ENCODE peak calls at places on chromosomes 11 and 22, in five cellular contexts. V is SK-N-SH, B is GM12878, P is HepG2, Z is K562. K is an unnamed sample.

GRCh38 chr22:37496651-37497599 is 10.7 kb upstream of the MFNG start:
- DNase-seq in V (peak; percentile 50), B (no peak), P (no peak), Z (peak; percentile 35), K (no peak)

GRCh38 chr11:44673691-44674090 is 53.1 kb upstream of the TSPAN18 start:
- DNase-seq in V (no peak), B (no peak), P (no peak), Z (no peak), K (no peak)

GRCh38 chr11:62909107-62909894 is 11.9 kb downstream of the CHRM1 start:
- DNase-seq in V (peak; percentile 82), B (no peak), P (peak; percentile 70), Z (peak; percentile 71), K (peak; percentile 91)

GRCh38 chr11:100753562-100753961 is 66.5 kb downstream of the ARHGAP42 start:
- DNase-seq in V (no peak), B (no peak), P (no peak), Z (no peak), K (no peak)

GRCh38 chr11:1707751-1708150 is 10.8 kb downstream of the KRTAP5-6 start:
- DNase-seq in V (no peak), B (no peak), P (no peak), Z (no peak), K (no peak)

GRCh38 chr11:73972187-73972586 is 10.5 kb downstream of the UCP2 start:
- DNase-seq in V (no peak), B (no peak), P (no peak), Z (no peak), K (no peak)

GRCh38 chr11:116792869-116793475 is 1.3 kb upstream of the APOA5 start:
- DNase-seq in V (no peak), B (no peak), P (no peak), Z (no peak), K (no peak)

GRCh38 chr11:73662445-73663157 is 16.2 kb downstream of the PLEKHB1 start:
- DNase-seq in V (no peak), B (no peak), P (no peak), Z (no peak), K (no peak)

GRCh38 chr11:17838102-17838501 is 103.5 kb downstream of the KCNC1 start:
- DNase-seq in V (no peak), B (no peak), P (no peak), Z (no peak), K (no peak)

GRCh38 chr11:109267293-109268095 is 154.5 kb upstream of the C11orf87 start:
- DNase-seq in V (no peak), B (no peak), P (no peak), Z (no peak), K (no peak)

GRCh38 chr22:30871391-30872281 is 96.9 kb downstream of the MORC2 start:
- DNase-seq in V (peak; percentile 20), B (no peak), P (no peak), Z (no peak), K (no peak)

GRCh38 chr11:33970984-33971466 is 79.1 kb upstream of the LMO2 start:
- DNase-seq in V (peak; percentile 66), B (no peak), P (peak; percentile 46), Z (peak; percentile 72), K (peak; percentile 53)

GRCh38 chr22:19876941-19877625 is 22.4 kb upstream of the GNB1L start:
- DNase-seq in V (peak; percentile 39), B (no peak), P (no peak), Z (no peak), K (no peak)

GRCh38 chr11:19498986-19499669 is 213.5 kb upstream of the NAV2 start:
- DNase-seq in V (no peak), B (no peak), P (no peak), Z (no peak), K (no peak)

GRCh38 chr11:12963051-12963450 is 46.1 kb upstream of the RASSF10 start:
- DNase-seq in V (no peak), B (no peak), P (no peak), Z (no peak), K (no peak)

GRCh38 chr11:99419991-99420390 is 399.2 kb downstream of the CNTN5 start:
- DNase-seq in V (no peak), B (no peak), P (no peak), Z (no peak), K (no peak)

GRCh38 chr11:23569547-23569946 is 709.3 kb upstream of the CCDC179 start:
- DNase-seq in V (no peak), B (peak; percentile 33), P (no peak), Z (no peak), K (no peak)

GRCh38 chr22:37492428-37493344 is 6.5 kb upstream of the MFNG start:
- DNase-seq in V (peak; percentile 69), B (no peak), P (no peak), Z (peak; percentile 50), K (peak; percentile 46)

GRCh38 chr11:26326793-26327400 is 5.0 kb upstream of the ANO3 start:
- DNase-seq in V (no peak), B (no peak), P (no peak), Z (no peak), K (no peak)

GRCh38 chr11:57775474-57775873 is 13.9 kb downstream of the CTNND1 start:
- DNase-seq in V (no peak), B (no peak), P (no peak), Z (no peak), K (no peak)
- TF ChIP-seq GABPA in V (no peak), B (no peak), P (no peak), Z (peak; percentile 42), K (no peak)

GRCh38 chr11:77994434-77995362 is at the start of gene INTS4:
- DNase-seq in V (peak; percentile 88), B (peak; percentile 99), P (peak; percentile 99), Z (peak; percentile 96), K (peak; percentile 91)

GRCh38 chr11:78000193-78000592 is 5.7 kb upstream of the INTS4 start:
- DNase-seq in V (peak; percentile 67), B (no peak), P (peak; percentile 70), Z (peak; percentile 65), K (peak; percentile 56)

GRCh38 chr11:77993902-77994301 is 566 bp downstream of the INTS4 start:
- DNase-seq in V (no peak), B (no peak), P (no peak), Z (no peak), K (no peak)

DNA sequence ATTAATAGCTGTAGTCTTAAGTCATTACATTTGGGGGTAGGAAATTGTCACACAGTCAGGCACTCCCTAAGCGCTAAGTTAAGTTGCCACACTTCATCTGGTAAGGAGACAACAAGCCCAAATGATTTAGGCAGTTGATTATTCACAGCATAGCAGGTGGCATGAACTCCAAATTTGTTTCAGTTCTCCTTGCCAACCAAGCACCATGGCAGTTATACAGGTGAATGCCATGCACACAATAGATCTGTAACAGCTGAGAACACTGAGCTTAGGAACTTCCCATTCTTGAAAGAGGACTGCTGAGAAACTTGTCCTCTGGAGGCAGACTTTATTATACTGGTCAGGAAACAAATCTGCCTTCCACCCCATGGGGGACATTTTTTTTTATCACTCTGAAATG is 5.0 kb upstream of the INTS4 start:
- DNase-seq in V (no peak), B (no peak), P (no peak), Z (no peak), K (no peak)
- TF ChIP-seq CHD2 in V (no peak), B (no peak), P (no peak), Z (no peak), K (no peak)

GRCh38 chr11:69300124-69301032 is 6.4 kb downstream of the MYEOV start:
- DNase-seq in V (no peak), B (no peak), P (no peak), Z (no peak), K (no peak)

GRCh38 chr11:69303427-69303826 is 9.5 kb downstream of the MYEOV start:
- DNase-seq in V (no peak), B (no peak), P (no peak), Z (no peak), K (no peak)

GRCh38 chr11:69302447-69302846 is 8.5 kb downstream of the MYEOV start:
- DNase-seq in V (no peak), B (no peak), P (no peak), Z (no peak), K (no peak)

GRCh38 chr11:69301033-69301490 is 7.1 kb downstream of the MYEOV start:
- DNase-seq in V (no peak), B (no peak), P (no peak), Z (no peak), K (no peak)

GRCh38 chr11:69301491-69302401 is 7.8 kb downstream of the MYEOV start:
- DNase-seq in V (peak; percentile 63), B (no peak), P (peak; percentile 60), Z (peak; percentile 77), K (no peak)
- TF ChIP-seq GABPA in V (no peak), B (no peak), P (no peak), Z (no peak), K (no peak)

DNA sequence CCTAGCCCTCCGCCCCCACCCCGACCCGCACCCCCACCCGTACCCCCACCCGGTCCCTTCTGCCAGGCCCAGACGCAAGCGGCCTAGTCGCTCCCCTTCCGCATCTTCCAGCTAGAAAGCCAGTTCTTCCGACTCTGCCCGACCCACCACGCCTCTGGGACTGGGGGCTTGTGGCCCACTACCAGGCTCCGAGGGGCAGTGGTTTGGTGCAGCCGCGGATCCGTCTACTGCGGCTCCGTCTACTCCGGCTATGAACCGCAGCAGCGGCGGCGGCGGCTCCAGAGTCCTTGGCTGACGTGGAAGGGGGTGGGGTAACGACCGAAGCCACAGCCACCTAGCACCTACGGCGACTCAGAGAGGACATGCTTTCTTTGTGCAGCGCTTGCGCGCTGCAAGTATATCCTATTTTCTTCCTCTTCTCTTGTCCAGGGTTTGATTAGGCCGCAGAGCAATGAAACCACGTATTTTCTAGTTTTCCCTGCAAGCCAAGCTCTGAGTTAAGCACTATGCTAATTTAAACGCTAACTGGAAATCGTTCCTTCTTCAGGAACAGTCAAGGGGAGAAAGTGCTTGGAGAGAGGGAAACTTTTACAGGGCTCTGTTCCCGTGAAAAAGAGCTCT is at the start of gene COPB1:
- DNase-seq in V (peak; percentile 90), B (peak; percentile 77), P (peak; percentile 87), Z (peak; percentile 88), K (peak; percentile 92)
- TF ChIP-seq CHD2 in V (peak; percentile 50), B (peak; percentile 75), P (no peak), Z (no peak), K (no peak)

GRCh38 chr11:94700631-94701030 is 67.5 kb upstream of the AMOTL1 start:
- DNase-seq in V (no peak), B (no peak), P (no peak), Z (no peak), K (no peak)
- TF ChIP-seq GABPA in V (no peak), B (no peak), P (no peak), Z (no peak), K (no peak)

DNA sequence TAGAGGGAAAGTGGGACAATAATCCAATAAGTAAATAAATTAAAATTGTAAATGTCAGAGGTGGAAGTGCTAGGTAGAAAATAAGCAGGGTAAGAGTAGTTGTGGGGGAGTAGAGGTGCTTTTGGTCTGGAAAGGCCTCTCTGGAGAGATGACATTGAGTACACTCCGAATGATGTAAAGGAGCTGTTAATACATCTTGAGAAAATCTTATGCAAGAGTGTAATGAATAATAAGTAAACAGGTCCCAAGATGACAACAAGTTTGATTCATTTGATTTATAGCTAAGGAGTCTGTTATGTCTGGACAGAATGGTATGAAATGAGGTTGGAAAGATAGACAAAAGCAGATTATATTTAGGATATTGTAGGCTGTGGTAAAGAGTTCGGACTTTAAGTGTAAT is 87.5 kb downstream of the TMEM135 start:
- DNase-seq in V (no peak), B (no peak), P (no peak), Z (no peak), K (no peak)
- TF ChIP-seq CHD2 in V (no peak), B (no peak), P (no peak), Z (no peak), K (no peak)